ENCODE peak calls at places on chromosomes 11 and 22, in nine cellular contexts. A, E, K, P, N, U, B, R and Z are unnamed samples.

GRCh38 chr11:86849679-86850078 is 49.3 kb downstream of the PRSS23 start:
- DNase-seq in U (no peak), E (no peak), K (no peak), B (no peak), A (no peak), P (no peak), N (no peak), R (no peak), Z (no peak)

GRCh38 chr22:20013382-20013871 is 3.2 kb downstream of the ARVCF start:
- DNase-seq in N (peak), E (peak), R (peak), P (peak), U (peak), B (peak), A (peak), K (no peak), Z (no peak)

GRCh38 chr11:3073029-3073435 is 15.8 kb upstream of the CARS1 start:
- DNase-seq in P (no peak), R (no peak), N (no peak), B (no peak), U (no peak), A (no peak), K (no peak), E (peak), Z (peak)

GRCh38 chr11:68641880-68642279 is 42.5 kb upstream of the GAL start:
- DNase-seq in R (no peak), N (no peak), B (no peak), P (no peak), K (no peak), E (no peak), A (no peak), U (no peak), Z (no peak)

GRCh38 chr11:57237204-57237681 is at the start of gene APLNR:
- DNase-seq in E (no peak), P (no peak), N (no peak), R (peak), U (no peak), B (no peak), K (no peak), A (no peak), Z (no peak)

GRCh38 chr11:75334402-75334891 is 17.0 kb downstream of the ARRB1 start:
- DNase-seq in P (no peak), E (no peak), U (no peak), R (no peak), K (no peak), A (no peak), B (no peak), N (no peak), Z (no peak)

GRCh38 chr11:114168691-114169090 is 109.2 kb downstream of the ZBTB16 start:
- DNase-seq in K (no peak), P (no peak), B (no peak), N (no peak), U (no peak), A (no peak), E (no peak), R (no peak), Z (no peak)

GRCh38 chr11:31822604-31823371 is 11.7 kb upstream of the PAX6 start:
- DNase-seq in N (no peak), E (no peak), U (no peak), P (no peak), B (no peak), A (no peak), K (no peak), R (no peak), Z (no peak)

GRCh38 chr11:125364085-125364822 is 131.8 kb downstream of the FEZ1 start:
- DNase-seq in U (no peak), N (no peak), B (no peak), K (no peak), P (no peak), A (no peak), R (no peak), E (no peak), Z (no peak)

GRCh38 chr11:45794169-45794568 is 10.8 kb upstream of the SLC35C1 start:
- DNase-seq in P (no peak), E (no peak), R (no peak), A (no peak), B (peak), U (no peak), K (no peak), N (no peak), Z (no peak)

GRCh38 chr11:104001474-104001873 is 35.0 kb upstream of the DDI1 start:
- DNase-seq in A (no peak), E (peak), R (no peak), K (peak), U (no peak), N (no peak), P (no peak), B (no peak), Z (peak)

GRCh38 chr11:31240340-31240904 is 129.1 kb downstream of the DCDC1 start:
- DNase-seq in U (peak), P (no peak), E (peak), A (no peak), N (peak), B (peak), R (peak), K (peak), Z (no peak)